ENCODE peak calls at places on chromosomes 7 and 10, in five cellular contexts. F, H, V, J and P are unnamed samples.

GRCh38 chr10:23648618-23649017 is 209.7 kb downstream of the OTUD1 start:
- DNase-seq in F (no peak), V (no peak), H (no peak), J (no peak), P (no peak)

GRCh38 chr7:50141131-50141530 is 48.1 kb upstream of the ZPBP start:
- DNase-seq in J (no peak), H (no peak), V (no peak), F (no peak), P (no peak)

GRCh38 chr7:76303829-76304505 is 1.5 kb downstream of the HSPB1 start:
- DNase-seq in H (no peak), J (peak), F (peak), V (no peak), P (no peak)

GRCh38 chr10:95363303-95363912 is 72.6 kb upstream of the PDLIM1 start:
- DNase-seq in V (peak), H (peak), F (no peak), J (peak), P (no peak)

GRCh38 chr10:105239311-105240215 is 598.5 kb downstream of the SORCS3 start:
- DNase-seq in J (no peak), V (no peak), H (no peak), F (no peak), P (no peak)

GRCh38 chr7:143382791-143383641 is 1.9 kb downstream of the ZYX start:
- DNase-seq in F (no peak), J (no peak), H (no peak), V (no peak), P (no peak)

GRCh38 chr10:43124094-43124521 is 14.1 kb upstream of the CSGALNACT2 start:
- DNase-seq in V (no peak), H (no peak), F (no peak), J (no peak), P (no peak)

GRCh38 chr7:68604516-68604915 is 993.8 kb upstream of the AUTS2 start:
- DNase-seq in V (no peak), F (no peak), H (no peak), J (no peak), P (no peak)

GRCh38 chr7:112254166-112254565 is 47.7 kb downstream of the ZNF277 start:
- DNase-seq in V (peak), F (no peak), H (no peak), J (no peak), P (no peak)

GRCh38 chr10:131021967-131022366 is 289.6 kb downstream of the TCERG1L start:
- DNase-seq in H (no peak), J (no peak), F (no peak), V (no peak), P (no peak)

GRCh38 chr10:44042075-44042770 is 342.7 kb downstream of the CXCL12 start:
- DNase-seq in F (no peak), H (no peak), J (no peak), V (no peak), P (no peak)

GRCh38 chr7:5831196-5831595 is 49.4 kb upstream of the OCM start:
- DNase-seq in F (no peak), J (no peak), V (no peak), H (no peak), P (no peak)

GRCh38 chr7:101896312-101896711 is 78.9 kb downstream of the CUX1 start:
- DNase-seq in H (no peak), J (no peak), F (no peak), V (no peak), P (no peak)

GRCh38 chr7:136692221-136692620 is 176.2 kb upstream of the CHRM2 start:
- DNase-seq in F (no peak), J (no peak), V (no peak), H (no peak), P (no peak)

GRCh38 chr10:124390788-124391187 is 27.9 kb downstream of the OAT start:
- DNase-seq in J (no peak), F (no peak), H (no peak), V (no peak), P (no peak)

GRCh38 chr10:32960022-32960421 is 2.0 kb upstream of the ITGB1 start:
- DNase-seq in J (no peak), F (no peak), H (peak), V (no peak), P (no peak)

GRCh38 chr7:75776295-75776971 is 4.4 kb upstream of the CCL26 start:
- DNase-seq in V (peak), H (peak), F (no peak), J (no peak), P (peak)

GRCh38 chr7:105136221-105136620 is 122.2 kb downstream of the KMT2E start:
- DNase-seq in F (no peak), H (no peak), J (peak), V (no peak), P (no peak)

GRCh38 chr7:74115326-74115725 is 31.7 kb downstream of the LIMK1 start:
- DNase-seq in V (no peak), F (no peak), H (no peak), J (no peak), P (no peak)

GRCh38 chr7:30080818-30081217 is 52.6 kb downstream of the PLEKHA8 start:
- DNase-seq in V (no peak), H (no peak), J (no peak), F (no peak), P (no peak)

GRCh38 chr7:49773082-49773938 is at the start of gene VWC2:
- DNase-seq in F (peak), J (no peak), V (no peak), H (no peak), P (no peak)

GRCh38 chr10:3935933-3936359 is 150.9 kb upstream of the KLF6 start:
- DNase-seq in H (peak), V (no peak), J (no peak), F (no peak), P (no peak)

GRCh38 chr7:79453558-79454324 is at the start of gene MAGI2:
- DNase-seq in J (peak), F (peak), H (peak), V (peak), P (peak)

GRCh38 chr7:113085781-113086390 is 741 bp downstream of the GPR85 start:
- DNase-seq in H (peak), V (no peak), F (no peak), J (no peak), P (no peak)

GRCh38 chr7:41503438-41503837 is 199.5 kb downstream of the INHBA start:
- DNase-seq in J (no peak), F (no peak), V (no peak), H (peak), P (no peak)

GRCh38 chr10:43816351-43817321 is 168.0 kb upstream of the ZNF32 start:
- DNase-seq in H (peak), J (no peak), V (no peak), F (no peak), P (peak)

GRCh38 chr7:91850455-91850854 is 30.0 kb downstream of the MTERF1 start:
- DNase-seq in V (peak), F (no peak), J (no peak), H (no peak), P (no peak)

GRCh38 chr7:91846436-91846835 is 34.1 kb downstream of the MTERF1 start:
- DNase-seq in H (no peak), J (no peak), F (no peak), V (no peak), P (no peak)

GRCh38 chr7:91847881-91848599 is 32.5 kb downstream of the MTERF1 start:
- DNase-seq in V (no peak), J (no peak), H (no peak), F (no peak), P (no peak)

GRCh38 chr7:91852263-91852741 is 28.2 kb downstream of the MTERF1 start:
- DNase-seq in H (no peak), J (peak), V (peak), F (no peak), P (no peak)
- TF ChIP-seq CTCF in H (no peak), J (peak), V (peak), F (no peak), P (no peak)

GRCh38 chr10:12193193-12193592 is 2.5 kb downstream of the NUDT5 start:
- DNase-seq in V (no peak), H (peak), F (no peak), J (no peak), P (no peak)
- H3K27ac ChIP-seq in V (no peak), H (no peak), F (no peak), J (no peak), P (peak)

DNA sequence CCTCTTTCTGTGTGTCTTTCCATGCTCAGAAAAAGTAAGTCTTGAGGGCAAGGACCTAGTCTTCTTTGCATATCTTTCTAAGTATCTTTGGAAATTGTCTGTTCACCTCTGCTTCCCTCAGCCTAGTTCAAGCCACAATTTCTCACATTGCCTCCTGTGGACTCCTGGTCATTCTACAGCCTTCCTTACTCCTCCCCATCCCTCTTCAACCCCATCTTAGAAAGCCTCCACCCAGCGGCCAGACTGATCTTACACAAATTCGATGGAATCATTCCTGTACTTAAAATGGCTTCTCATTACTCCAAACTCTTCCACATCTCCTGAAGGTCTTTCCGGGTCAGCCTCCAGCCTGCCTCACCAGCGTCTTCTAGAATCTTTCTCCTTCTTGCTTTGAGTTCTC is 24.1 kb upstream of the AGK start:
- DNase-seq in J (no peak), H (no peak), V (no peak), F (no peak), P (no peak)
- TF ChIP-seq CTCF in J (no peak), H (no peak), V (no peak), F (no peak), P (no peak)

GRCh38 chr10:29140991-29141390 is 147.9 kb upstream of the LYZL1 start:
- DNase-seq in H (peak), V (peak), F (no peak), J (no peak), P (peak)
- H3K27ac ChIP-seq in H (peak), V (peak), F (no peak), J (no peak), P (peak)

GRCh38 chr7:155701972-155702544 is 57.6 kb downstream of the RBM33 start:
- DNase-seq in H (peak), J (no peak), V (no peak), F (no peak), P (no peak)
- TF ChIP-seq CTCF in H (no peak), J (no peak), V (peak), F (no peak), P (no peak)